ENCODE peak calls at places on chromosomes 11 and 22, in eight cellular contexts. A is AG04450, U is A549, E is progenitor cell of endocrine pancreas, V is cardiac muscle cell, G is BJ, I is RWPE2, K is GM12865. Q is an unnamed sample.
A peak's percentile ranks its signal among the peaks of the same experiment; 100 is the strongest.

GRCh38 chr11:102950622-102951081 is 4.9 kb downstream of the MMP13 start:
- DNase-seq in U (peak; percentile 11), A (no peak), K (no peak), I (no peak), G (no peak), E (no peak), V (peak; percentile 23), Q (no peak)

GRCh38 chr11:69874178-69874983 is 55.2 kb upstream of the FGF3 start:
- DNase-seq in V (no peak), G (no peak), K (no peak), E (no peak), A (no peak), U (no peak), I (no peak), Q (no peak)

GRCh38 chr11:20127671-20128527 is 32.4 kb downstream of the DBX1 start:
- DNase-seq in I (no peak), U (peak; percentile 70), A (peak; percentile 48), G (no peak), K (peak; percentile 72), E (peak; percentile 83), V (peak; percentile 82), Q (peak; percentile 83)

GRCh38 chr11:93969925-93970922 is 50.9 kb upstream of the HEPHL1 start:
- DNase-seq in E (no peak), G (no peak), A (no peak), V (no peak), I (no peak), K (no peak), U (no peak), Q (no peak)

GRCh38 chr22:16717699-16718558 is 107.3 kb downstream of the XKR3 start:
- DNase-seq in U (no peak), E (no peak), A (no peak), G (no peak), I (no peak), V (no peak), K (no peak), Q (no peak)

GRCh38 chr11:35593143-35593542 is 25.1 kb upstream of the FJX1 start:
- DNase-seq in G (peak; percentile 81), V (peak; percentile 92), A (peak; percentile 55), E (no peak), U (no peak), I (no peak), K (peak; percentile 13), Q (no peak)

GRCh38 chr22:47548953-47549740 is 786.7 kb downstream of the TBC1D22A start:
- DNase-seq in A (no peak), V (no peak), I (no peak), E (no peak), K (no peak), G (no peak), U (no peak), Q (no peak)

GRCh38 chr11:110200836-110201235 is 95.6 kb downstream of the RDX start:
- DNase-seq in V (no peak), E (no peak), K (no peak), I (no peak), G (no peak), A (no peak), U (no peak), Q (no peak)

GRCh38 chr11:101792814-101793213 is 122.0 kb upstream of the CEP126 start:
- DNase-seq in V (no peak), A (no peak), G (no peak), U (no peak), K (no peak), I (no peak), E (no peak), Q (no peak)

GRCh38 chr11:26741036-26741435 is 19.2 kb upstream of the SLC5A12 start:
- DNase-seq in V (peak; percentile 28), I (no peak), K (no peak), U (no peak), G (no peak), A (no peak), E (no peak), Q (no peak)

GRCh38 chr11:64090811-64091516 is 55.2 kb downstream of the FLRT1 start:
- DNase-seq in I (no peak), G (no peak), E (no peak), K (no peak), V (peak; percentile 82), A (no peak), U (peak; percentile 41), Q (no peak)

GRCh38 chr11:65781152-65781961 is 581 bp upstream of the AP5B1 start:
- DNase-seq in E (peak; percentile 49), I (peak; percentile 54), V (peak; percentile 14), A (no peak), K (no peak), G (no peak), U (no peak), Q (no peak)

GRCh38 chr22:26168199-26168915 is 905 bp upstream of the SEZ6L start:
- DNase-seq in A (no peak), V (no peak), I (no peak), K (no peak), U (no peak), G (no peak), E (no peak), Q (no peak)

GRCh38 chr11:82898242-82898641 is 2.0 kb downstream of the PRCP start:
- DNase-seq in G (no peak), I (no peak), V (no peak), U (no peak), E (no peak), A (no peak), K (no peak), Q (no peak)

GRCh38 chr11:2796508-2797180 is 88.9 kb downstream of the CDKN1C start:
- DNase-seq in A (no peak), U (no peak), E (peak; percentile 9), V (no peak), I (no peak), G (no peak), K (no peak), Q (peak; percentile 0)

GRCh38 chr11:79404325-79404724 is 36.5 kb downstream of the TENM4 start:
- DNase-seq in V (peak; percentile 79), K (no peak), E (no peak), U (no peak), I (no peak), A (peak; percentile 4), G (no peak), Q (no peak)

GRCh38 chr22:37309221-37310074 is 27.1 kb downstream of the CYTH4 start:
- DNase-seq in I (no peak), A (no peak), K (peak; percentile 86), V (no peak), U (no peak), E (no peak), G (no peak), Q (peak; percentile 78)

GRCh38 chr11:65428578-65429068 is 6.0 kb downstream of the NEAT1 start:
- DNase-seq in E (no peak), K (peak; percentile 71), V (no peak), I (no peak), A (no peak), U (no peak), G (no peak), Q (peak; percentile 35)

DNA sequence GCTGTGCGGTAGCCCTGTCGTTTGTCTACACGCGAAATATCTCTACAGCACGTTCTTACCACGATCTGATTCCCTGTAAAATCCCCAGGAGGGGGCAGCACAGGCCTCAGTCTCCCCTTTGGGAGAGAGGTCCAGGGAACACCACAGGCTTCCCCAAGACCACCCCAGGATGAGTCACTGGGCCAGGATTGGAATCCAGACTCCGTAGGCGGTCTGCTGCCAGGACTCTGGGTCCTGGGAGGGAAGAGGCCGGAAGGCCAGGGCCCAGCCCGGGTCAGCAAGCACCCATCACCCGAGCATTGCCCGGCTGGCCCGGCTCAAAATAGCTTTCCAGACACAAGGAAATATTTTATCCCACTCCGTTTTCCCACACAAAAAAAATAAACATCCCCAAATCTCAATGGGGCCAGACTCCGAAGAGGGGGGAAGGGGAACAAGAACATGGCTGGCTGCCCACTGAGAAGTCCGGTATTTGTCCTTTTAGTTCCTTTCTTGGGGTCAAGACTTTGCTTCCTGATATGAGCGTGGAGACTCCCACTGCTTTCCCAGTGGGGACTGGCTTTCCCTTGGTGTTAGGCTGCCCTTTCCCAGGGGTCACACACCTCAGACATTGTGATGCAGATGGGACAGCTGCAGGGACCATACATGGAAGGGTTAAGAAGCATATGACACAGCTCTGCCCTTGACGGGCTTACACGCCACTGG is 91.3 kb downstream of the LRRC32 start:
- DNase-seq in K (no peak), G (no peak), A (no peak), E (no peak), U (no peak), I (no peak), V (peak; percentile 80), Q (no peak)
- TF ChIP-seq CTCF in K (peak; percentile 0), G (peak; percentile 4), A (peak; percentile 3), E (no peak), U (no peak), I (no peak), V (peak; percentile 53), Q (peak; percentile 31)

DNA sequence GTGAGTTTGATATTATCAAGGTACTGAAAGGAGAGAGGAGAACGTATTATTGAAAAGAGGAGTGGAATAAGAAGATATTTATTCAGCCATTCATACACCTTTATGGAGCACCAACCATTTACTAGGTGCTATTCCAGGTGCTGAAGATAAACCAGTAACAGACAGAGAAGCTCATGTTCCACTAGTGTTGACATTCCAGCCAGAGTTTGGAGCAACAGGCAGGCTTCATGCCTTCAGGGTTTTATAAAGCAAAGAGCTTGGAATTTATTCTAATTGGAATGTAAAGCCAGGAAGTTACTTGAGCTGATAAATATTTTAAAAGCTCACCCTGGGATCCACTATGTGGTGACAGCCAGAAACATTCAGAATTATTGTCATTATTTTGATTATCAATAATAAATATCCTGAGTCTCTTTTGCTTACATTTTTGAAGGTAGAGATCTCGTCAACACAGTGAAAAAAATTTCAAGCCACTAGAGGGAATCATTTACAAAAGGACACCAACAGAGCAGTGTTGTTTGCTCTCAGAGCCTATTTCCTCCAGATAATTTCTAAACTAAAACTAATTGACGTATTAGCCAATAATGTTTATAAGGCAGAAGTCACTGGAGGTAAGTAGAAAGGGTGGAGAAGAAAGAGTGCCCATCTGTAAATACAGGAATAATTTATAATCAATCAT is 172.0 kb downstream of the KCNA4 start:
- DNase-seq in G (no peak), U (no peak), A (no peak), V (no peak), E (no peak), K (no peak), I (no peak), Q (no peak)
- TF ChIP-seq CTCF in G (no peak), U (no peak), A (no peak), V (peak; percentile 5), E (no peak), K (no peak), I (peak; percentile 8), Q (no peak)

GRCh38 chr11:111566324-111566723 is 25.8 kb downstream of the LAYN start:
- DNase-seq in K (no peak), G (no peak), I (no peak), A (no peak), E (no peak), V (no peak), U (no peak), Q (no peak)
- TF ChIP-seq CTCF in K (no peak), G (no peak), I (no peak), A (no peak), E (no peak), V (no peak), U (no peak), Q (no peak)

GRCh38 chr11:72752088-72752914 is at the start of gene ARAP1:
- DNase-seq in U (peak; percentile 70), G (no peak), K (peak; percentile 83), V (peak; percentile 81), A (no peak), I (peak; percentile 90), E (peak; percentile 55), Q (peak; percentile 81)
- TF ChIP-seq CTCF in U (no peak), G (no peak), K (peak; percentile 3), V (peak; percentile 9), A (no peak), I (no peak), E (no peak), Q (no peak)

GRCh38 chr11:112355726-112356125 is 95.1 kb upstream of the PLET1 start:
- DNase-seq in V (peak; percentile 72), G (no peak), K (peak; percentile 27), A (no peak), I (no peak), E (no peak), U (peak; percentile 20), Q (peak; percentile 24)
- TF ChIP-seq CTCF in V (peak; percentile 53), G (no peak), K (peak; percentile 33), A (peak; percentile 50), I (peak; percentile 12), E (peak; percentile 38), U (no peak), Q (no peak)